ENCODE peak calls at places on chromosomes 16 and 17, in seven cellular contexts. E is stomach, Y is H1, S is prostate gland, O is HCT116, A is endothelial cell of umbilical vein, H is breast epithelium. W is an unnamed sample.

GRCh38 chr16:35881654-35882053 is 2422.2 kb downstream of the TP53TG3F start:
- DNase-seq in E (no peak), Y (no peak), S (no peak), O (no peak), A (no peak), H (no peak), W (no peak)

GRCh38 chr17:66580178-66580577 is 254.7 kb upstream of the CACNG5 start:
- DNase-seq in E (peak; percentile 38), Y (no peak), S (no peak), O (no peak), A (peak; percentile 66), H (no peak), W (peak; percentile 79)

GRCh38 chr16:79269211-79269863 is 331.2 kb downstream of the MAF start:
- DNase-seq in E (no peak), Y (no peak), S (no peak), O (no peak), A (no peak), H (no peak), W (no peak)

GRCh38 chr17:74340470-74341023 is 14.5 kb downstream of the KIF19 start:
- DNase-seq in E (no peak), Y (no peak), S (no peak), O (no peak), A (no peak), H (no peak), W (no peak)

GRCh38 chr17:65885484-65885883 is 306.4 kb downstream of the CEP112 start:
- DNase-seq in E (no peak), Y (no peak), S (no peak), O (no peak), A (no peak), H (no peak), W (no peak)

GRCh38 chr16:3497771-3498170 is 2.5 kb upstream of the C16orf90 start:
- DNase-seq in E (no peak), Y (no peak), S (no peak), O (no peak), A (no peak), H (no peak), W (peak; percentile 15)

GRCh38 chr16:53754938-53755910 is 51.3 kb downstream of the FTO start:
- DNase-seq in E (peak; percentile 65), Y (no peak), S (no peak), O (no peak), A (no peak), H (no peak), W (peak; percentile 83)

GRCh38 chr17:74822329-74823175 is 37.1 kb downstream of the GRIN2C start:
- DNase-seq in E (no peak), Y (no peak), S (no peak), O (no peak), A (no peak), H (no peak), W (no peak)

GRCh38 chr16:69855587-69855986 is 93.5 kb downstream of the WWP2 start:
- DNase-seq in E (no peak), Y (no peak), S (no peak), O (no peak), A (peak; percentile 66), H (no peak), W (no peak)

GRCh38 chr17:34313164-34313563 is 6.1 kb upstream of the CCL8 start:
- DNase-seq in E (no peak), Y (no peak), S (no peak), O (no peak), A (no peak), H (no peak), W (no peak)

GRCh38 chr17:36459045-36459444 is 27.4 kb upstream of the ZNHIT3 start:
- DNase-seq in E (no peak), Y (no peak), S (no peak), O (no peak), A (no peak), H (no peak), W (no peak)

DNA sequence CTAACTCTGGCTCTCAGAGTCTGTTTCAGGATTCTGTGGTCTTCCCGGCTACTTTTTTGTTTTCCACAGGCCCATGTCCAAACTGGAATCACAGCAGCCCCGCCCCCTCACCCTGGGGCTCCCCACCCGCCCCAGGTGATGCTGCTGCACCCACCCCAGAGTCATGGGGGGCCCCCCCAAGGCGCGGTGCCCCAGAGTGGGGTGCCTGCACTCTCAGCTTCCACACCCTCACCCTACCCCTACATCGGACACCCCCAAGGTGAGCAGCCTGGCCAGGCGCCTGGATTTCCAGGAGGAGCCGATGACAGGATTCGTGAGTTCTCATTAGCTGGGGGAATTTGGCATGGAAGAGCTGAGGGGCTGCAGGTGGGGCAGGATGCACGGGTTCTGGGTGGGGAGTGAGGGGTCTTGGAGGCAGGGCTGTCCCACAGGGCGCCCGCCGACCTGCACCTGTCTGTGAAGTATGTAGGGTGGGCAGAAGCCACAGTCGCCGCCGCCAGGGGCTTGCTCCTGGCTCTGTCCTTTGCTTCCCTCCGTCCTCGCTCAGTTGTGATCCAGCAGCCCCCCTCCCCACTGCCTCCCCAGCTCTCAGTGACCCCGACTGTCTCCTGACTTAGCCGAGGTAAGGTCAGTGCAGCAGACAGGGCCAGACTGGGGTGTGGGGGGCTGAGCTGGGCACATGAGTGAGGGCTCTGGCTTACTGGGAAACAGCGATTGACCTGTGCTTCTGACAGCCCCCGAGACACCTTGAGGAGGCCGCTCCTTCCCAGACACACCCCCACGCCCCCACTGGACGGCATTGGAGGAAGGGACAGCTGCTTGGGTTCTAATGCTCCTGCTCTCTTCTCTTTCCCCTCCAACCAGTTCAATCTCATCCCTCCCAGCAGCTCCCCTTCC is 10.0 kb downstream of the TUFM start:
- DNase-seq in E (no peak), Y (no peak), S (no peak), O (no peak), A (no peak), H (no peak), W (no peak)
- TF ChIP-seq POLR2AphosphoS5 in E (no peak), Y (peak; percentile 17), S (no peak), O (no peak), A (no peak), H (no peak), W (no peak)

DNA sequence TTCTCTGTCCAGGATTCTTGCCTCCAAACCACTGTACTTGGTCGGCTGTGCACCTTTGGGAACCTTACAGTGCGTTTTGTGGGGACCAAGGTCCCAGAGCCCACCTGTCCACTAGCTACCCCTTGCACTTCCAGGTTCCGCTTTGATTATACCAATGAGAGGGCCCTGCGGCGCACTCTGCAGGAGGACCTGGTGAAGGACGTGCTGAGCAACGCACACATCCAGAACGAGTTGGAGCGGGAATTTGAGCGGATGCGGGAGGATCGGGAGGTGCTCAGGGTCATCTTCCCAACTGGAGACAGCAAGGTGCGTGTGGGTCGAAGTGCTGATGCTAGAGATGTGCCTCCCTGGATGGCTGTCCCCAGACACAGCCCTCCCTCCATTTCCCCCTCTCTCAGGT is 18.8 kb downstream of the POLR2A start:
- DNase-seq in E (no peak), Y (no peak), S (no peak), O (no peak), A (no peak), H (no peak), W (peak; percentile 57)
- TF ChIP-seq POLR2AphosphoS5 in E (no peak), Y (no peak), S (no peak), O (no peak), A (no peak), H (no peak), W (no peak)

GRCh38 chr17:57308543-57309186 is 52.3 kb downstream of the MSI2 start:
- DNase-seq in E (no peak), Y (no peak), S (no peak), O (no peak), A (no peak), H (no peak), W (no peak)

GRCh38 chr17:57305329-57305728 is 49.0 kb downstream of the MSI2 start:
- DNase-seq in E (no peak), Y (no peak), S (no peak), O (no peak), A (no peak), H (no peak), W (no peak)

GRCh38 chr17:57305918-57306317 is 49.6 kb downstream of the MSI2 start:
- DNase-seq in E (no peak), Y (no peak), S (no peak), O (no peak), A (no peak), H (no peak), W (no peak)

GRCh38 chr17:57302690-57303089 is 46.4 kb downstream of the MSI2 start:
- DNase-seq in E (no peak), Y (no peak), S (no peak), O (no peak), A (no peak), H (no peak), W (no peak)
- TF ChIP-seq POLR2AphosphoS5 in E (no peak), Y (no peak), S (no peak), O (no peak), A (no peak), H (no peak), W (no peak)

GRCh38 chr16:10518479-10519041 is 61.8 kb downstream of the EMP2 start:
- DNase-seq in E (no peak), Y (no peak), S (no peak), O (no peak), A (no peak), H (no peak), W (peak; percentile 32)
- TF ChIP-seq POLR2AphosphoS5 in E (no peak), Y (no peak), S (no peak), O (no peak), A (no peak), H (no peak), W (no peak)

GRCh38 chr16:30921748-30922419 is 1.5 kb upstream of the FBXL19 start:
- DNase-seq in E (peak; percentile 90), Y (peak; percentile 90), S (peak; percentile 81), O (peak; percentile 81), A (peak; percentile 93), H (peak; percentile 92), W (peak; percentile 95)

GRCh38 chr16:30924086-30924714 is 828 bp downstream of the FBXL19 start:
- DNase-seq in E (no peak), Y (no peak), S (no peak), O (no peak), A (no peak), H (no peak), W (no peak)

GRCh38 chr16:30922420-30922959 is 882 bp upstream of the FBXL19 start:
- DNase-seq in E (peak; percentile 100), Y (peak; percentile 100), S (peak; percentile 100), O (peak; percentile 98), A (peak; percentile 100), H (peak; percentile 100), W (peak; percentile 100)

GRCh38 chr16:30923554-30924085 is at the start of gene FBXL19:
- DNase-seq in E (no peak), Y (no peak), S (no peak), O (no peak), A (no peak), H (no peak), W (peak; percentile 78)

GRCh38 chr16:30922960-30923535 is 324 bp upstream of the FBXL19 start:
- DNase-seq in E (peak; percentile 99), Y (peak; percentile 99), S (peak; percentile 100), O (peak; percentile 99), A (peak; percentile 100), H (peak; percentile 99), W (peak; percentile 100)
- TF ChIP-seq POLR2AphosphoS5 in E (peak; percentile 79), Y (peak; percentile 84), S (peak; percentile 78), O (no peak), A (no peak), H (peak; percentile 96), W (peak; percentile 56)

W was measured in sigmoid colon.